ENCODE peak calls at places on chromosome 9, in seven cellular contexts. Y is GM13976, M is retinal pigment epithelial cell, G is mucosa of descending colon, I is tibial artery, O is B cell, P is cardiac fibroblast. V is an unnamed sample.

GRCh38 chr9:120931278-120932085 is 4.9 kb upstream of the TRAF1 start:
- DNase-seq in I (peak), M (no peak), O (peak), P (peak), Y (peak), G (no peak), V (peak)

GRCh38 chr9:133982971-133983720 is 9.0 kb downstream of the VAV2 start:
- DNase-seq in I (no peak), Y (no peak), G (peak), P (no peak), O (no peak), M (no peak), V (no peak)

GRCh38 chr9:20300430-20301115 is 321.7 kb downstream of the MLLT3 start:
- DNase-seq in Y (no peak), G (no peak), I (no peak), O (no peak), M (no peak), P (no peak), V (no peak)

GRCh38 chr9:129071526-129072131 is 9.3 kb upstream of the DOLPP1 start:
- DNase-seq in M (no peak), G (peak), Y (no peak), O (no peak), I (no peak), P (no peak), V (no peak)

GRCh38 chr9:19271081-19271480 is 40.6 kb downstream of the DENND4C start:
- DNase-seq in G (no peak), M (no peak), P (peak), O (no peak), I (no peak), Y (no peak), V (no peak)

GRCh38 chr9:119026120-119026519 is 343.1 kb downstream of the BRINP1 start:
- DNase-seq in P (no peak), G (no peak), O (no peak), I (peak), M (no peak), Y (no peak), V (no peak)

GRCh38 chr9:120362446-120362845 is 217.5 kb downstream of the CDK5RAP2 start:
- DNase-seq in O (no peak), I (peak), M (no peak), G (no peak), P (peak), Y (no peak), V (no peak)

GRCh38 chr9:91845839-91846238 is 104.2 kb downstream of the ROR2 start:
- DNase-seq in P (no peak), Y (no peak), G (no peak), I (no peak), O (no peak), M (no peak), V (no peak)

GRCh38 chr9:19918630-19919029 is 129.8 kb upstream of the SLC24A2 start:
- DNase-seq in M (no peak), Y (no peak), G (no peak), O (no peak), P (no peak), I (no peak), V (no peak)

GRCh38 chr9:126631254-126631653 is 17.5 kb downstream of the LMX1B start:
- DNase-seq in O (no peak), G (no peak), Y (no peak), I (no peak), P (peak), M (no peak), V (no peak)

GRCh38 chr9:37464426-37465248 is 613 bp downstream of the ZBTB5 start:
- DNase-seq in I (peak), M (peak), G (peak), Y (peak), P (peak), O (peak), V (peak)

GRCh38 chr9:128625391-128626145 is 31.1 kb downstream of the DYNC2I2 start:
- DNase-seq in I (no peak), G (peak), O (no peak), M (no peak), P (no peak), Y (no peak), V (no peak)

GRCh38 chr9:33263131-33263935 is 1.2 kb downstream of the BAG1 start:
- DNase-seq in P (peak), M (no peak), O (no peak), Y (no peak), G (no peak), I (no peak), V (peak)

GRCh38 chr9:129557192-129558036 is 63.5 kb downstream of the C9orf50 start:
- DNase-seq in Y (no peak), I (no peak), P (peak), G (no peak), O (no peak), M (peak), V (no peak)

GRCh38 chr9:90044710-90045151 is 439.9 kb downstream of the GADD45G start:
- DNase-seq in P (no peak), O (no peak), I (no peak), M (no peak), G (no peak), Y (no peak), V (no peak)

DNA sequence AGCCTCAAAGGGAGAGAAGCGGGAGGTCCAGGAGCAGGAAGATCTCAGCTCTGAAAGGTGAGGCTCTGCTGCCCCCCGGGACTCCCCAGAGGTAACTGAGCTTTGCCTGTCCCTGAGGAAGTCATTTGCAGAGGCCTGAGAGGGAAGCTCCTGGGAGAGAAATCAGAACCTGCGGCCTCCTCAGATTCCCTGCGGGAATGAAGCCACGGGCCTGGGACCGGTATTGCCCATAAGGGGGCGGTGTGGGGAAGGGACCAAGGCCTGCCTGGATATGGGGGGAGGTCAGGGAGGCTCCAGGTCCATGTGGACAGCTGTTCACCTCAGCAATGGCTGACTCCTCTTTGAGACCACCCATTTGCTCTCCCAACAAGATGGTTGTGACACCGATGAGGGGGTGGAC is 1.3 kb downstream of the SPATA31E1 start:
- DNase-seq in G (peak), P (no peak), Y (no peak), I (no peak), O (no peak), M (no peak), V (no peak)
- TF ChIP-seq CTCF in G (no peak), P (no peak), Y (no peak), I (no peak), O (no peak), M (peak), V (peak)

GRCh38 chr9:13755551-13755950 is 476.1 kb upstream of the MPDZ start:
- DNase-seq in O (no peak), M (no peak), P (no peak), G (no peak), Y (no peak), I (no peak), V (no peak)
- TF ChIP-seq CTCF in O (no peak), M (no peak), P (no peak), G (no peak), Y (no peak), I (no peak), V (no peak)

GRCh38 chr9:7273575-7273974 is 515.8 kb downstream of the KDM4C start:
- DNase-seq in I (no peak), O (no peak), Y (no peak), M (no peak), P (peak), G (no peak), V (peak)
- TF ChIP-seq CTCF in I (peak), O (no peak), Y (no peak), M (peak), P (peak), G (no peak), V (peak)

DNA sequence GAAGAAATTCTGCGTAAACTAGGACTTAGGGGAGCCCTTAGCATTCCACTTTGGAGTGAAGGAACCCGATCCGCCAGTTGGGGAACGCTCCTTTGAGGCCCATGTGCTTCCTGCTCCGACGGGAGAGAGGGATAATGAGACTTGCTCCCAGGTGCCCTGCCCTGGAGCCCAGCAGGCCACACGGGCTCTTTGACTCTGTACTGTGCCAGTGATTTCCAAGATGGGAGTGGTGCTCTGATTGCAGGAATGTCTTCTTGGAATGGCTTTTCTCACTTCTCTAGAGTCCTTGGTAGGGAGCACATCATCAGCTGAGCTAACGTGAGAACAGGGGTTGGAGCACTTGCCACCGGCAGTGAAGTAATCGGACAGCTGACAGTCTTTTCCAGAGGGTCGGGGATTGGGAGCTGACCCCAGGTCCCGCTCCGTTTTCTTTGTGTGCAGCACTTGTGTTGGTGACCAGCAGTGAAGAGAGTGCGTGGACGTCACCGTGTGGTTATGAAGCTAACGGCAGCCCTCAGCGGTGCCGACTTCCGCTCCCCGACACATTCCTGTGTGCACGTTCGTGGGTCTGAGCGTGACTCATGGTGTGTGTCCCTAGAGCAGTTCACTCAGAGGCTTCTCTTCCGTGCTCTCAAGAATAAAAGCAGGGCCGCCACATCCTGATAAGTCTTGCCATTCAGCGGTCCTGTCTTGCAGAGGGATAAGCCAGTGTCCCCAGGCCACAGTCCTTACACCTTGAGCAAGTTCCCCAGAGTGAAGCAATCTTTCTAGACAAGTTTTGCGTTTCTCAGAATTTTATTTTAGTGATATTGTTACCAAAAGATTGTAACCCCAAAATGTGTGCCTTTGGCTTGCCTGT is 25.6 kb downstream of the ABL1 start:
- DNase-seq in M (peak), O (no peak), Y (no peak), I (peak), P (peak), G (peak), V (peak)
- TF ChIP-seq CTCF in M (peak), O (no peak), Y (no peak), I (peak), P (peak), G (no peak), V (peak)